ENCODE peak calls at places on chromosomes 5 and 9, in eight cellular contexts. One of them, this sample, is unnamed. For H3K4me1, the result is how much of the 10 kb centered on the place peaks cover.

GRCh38 chr9:115002371-115003120 is 72.2 kb upstream of the TNFSF8 start:
- DNase-seq in thyroid gland: peak
- DNase-seq in CD8-positive, alpha-beta T cell: no peak
- DNase-seq in Panc1: no peak
- DNase-seq in adrenal gland: no peak
- DNase-seq in Peyer's patch: no peak
- DNase-seq in transverse colon: no peak
- DNase-seq in effector memory CD4-positive, alpha-beta T cell: no peak
- DNase-seq in this sample: peak

GRCh38 chr5:154273028-154273617 is 82.6 kb downstream of the GALNT10 start:
- DNase-seq in thyroid gland: peak
- DNase-seq in CD8-positive, alpha-beta T cell: no peak
- DNase-seq in Panc1: no peak
- DNase-seq in adrenal gland: peak
- DNase-seq in Peyer's patch: no peak
- DNase-seq in transverse colon: peak
- DNase-seq in effector memory CD4-positive, alpha-beta T cell: no peak
- DNase-seq in this sample: peak

GRCh38 chr5:145931718-145932117 is 4.7 kb upstream of the SH3RF2 start:
- DNase-seq in thyroid gland: no peak
- DNase-seq in CD8-positive, alpha-beta T cell: no peak
- DNase-seq in Panc1: no peak
- DNase-seq in adrenal gland: no peak
- DNase-seq in Peyer's patch: no peak
- DNase-seq in transverse colon: no peak
- DNase-seq in effector memory CD4-positive, alpha-beta T cell: no peak
- DNase-seq in this sample: no peak

GRCh38 chr9:136024696-136025316 is 63.6 kb upstream of the UBAC1 start:
- DNase-seq in thyroid gland: no peak
- DNase-seq in CD8-positive, alpha-beta T cell: no peak
- DNase-seq in Panc1: no peak
- DNase-seq in adrenal gland: peak
- DNase-seq in Peyer's patch: no peak
- DNase-seq in transverse colon: no peak
- DNase-seq in effector memory CD4-positive, alpha-beta T cell: no peak
- DNase-seq in this sample: no peak

GRCh38 chr5:139593716-139594319 is 32.7 kb downstream of the UBE2D2 start:
- DNase-seq in thyroid gland: no peak
- DNase-seq in CD8-positive, alpha-beta T cell: no peak
- DNase-seq in Panc1: peak
- DNase-seq in adrenal gland: no peak
- DNase-seq in Peyer's patch: no peak
- DNase-seq in transverse colon: no peak
- DNase-seq in effector memory CD4-positive, alpha-beta T cell: no peak
- DNase-seq in this sample: peak

GRCh38 chr9:34991833-34992375 is 2.4 kb downstream of the DNAJB5 start:
- DNase-seq in thyroid gland: no peak
- DNase-seq in CD8-positive, alpha-beta T cell: no peak
- DNase-seq in Panc1: no peak
- DNase-seq in adrenal gland: peak
- DNase-seq in Peyer's patch: no peak
- DNase-seq in transverse colon: no peak
- DNase-seq in effector memory CD4-positive, alpha-beta T cell: no peak
- DNase-seq in this sample: peak

GRCh38 chr5:112434650-112435049 is 15.6 kb upstream of the EPB41L4A start:
- DNase-seq in thyroid gland: no peak
- DNase-seq in CD8-positive, alpha-beta T cell: no peak
- DNase-seq in Panc1: no peak
- DNase-seq in adrenal gland: no peak
- DNase-seq in Peyer's patch: no peak
- DNase-seq in transverse colon: no peak
- DNase-seq in effector memory CD4-positive, alpha-beta T cell: no peak
- DNase-seq in this sample: no peak

GRCh38 chr5:83072946-83073345 is 4.2 kb downstream of the TMEM167A start:
- DNase-seq in thyroid gland: no peak
- DNase-seq in CD8-positive, alpha-beta T cell: no peak
- DNase-seq in Panc1: no peak
- DNase-seq in adrenal gland: peak
- DNase-seq in Peyer's patch: no peak
- DNase-seq in transverse colon: no peak
- DNase-seq in effector memory CD4-positive, alpha-beta T cell: no peak
- DNase-seq in this sample: no peak

GRCh38 chr5:174755103-174755502 is 30.7 kb downstream of the MSX2 start:
- DNase-seq in thyroid gland: no peak
- DNase-seq in CD8-positive, alpha-beta T cell: no peak
- DNase-seq in Panc1: no peak
- DNase-seq in adrenal gland: no peak
- DNase-seq in Peyer's patch: no peak
- DNase-seq in transverse colon: no peak
- DNase-seq in effector memory CD4-positive, alpha-beta T cell: no peak
- DNase-seq in this sample: no peak

GRCh38 chr9:72982161-72982799 is 29.4 kb upstream of the ALDH1A1 start:
- DNase-seq in thyroid gland: no peak
- DNase-seq in CD8-positive, alpha-beta T cell: no peak
- DNase-seq in Panc1: no peak
- DNase-seq in adrenal gland: no peak
- DNase-seq in Peyer's patch: no peak
- DNase-seq in transverse colon: no peak
- DNase-seq in effector memory CD4-positive, alpha-beta T cell: no peak
- DNase-seq in this sample: no peak

GRCh38 chr5:122668552-122668951 is 106.3 kb upstream of the SNX2 start:
- DNase-seq in thyroid gland: no peak
- DNase-seq in CD8-positive, alpha-beta T cell: no peak
- DNase-seq in Panc1: no peak
- DNase-seq in adrenal gland: no peak
- DNase-seq in Peyer's patch: no peak
- DNase-seq in transverse colon: no peak
- DNase-seq in effector memory CD4-positive, alpha-beta T cell: no peak
- DNase-seq in this sample: no peak

GRCh38 chr5:149645725-149646124 is 64.4 kb downstream of the ARHGEF37 start:
- DNase-seq in thyroid gland: no peak
- DNase-seq in CD8-positive, alpha-beta T cell: no peak
- DNase-seq in Panc1: no peak
- DNase-seq in adrenal gland: no peak
- DNase-seq in Peyer's patch: no peak
- DNase-seq in transverse colon: no peak
- DNase-seq in effector memory CD4-positive, alpha-beta T cell: no peak
- DNase-seq in this sample: no peak

GRCh38 chr5:127428748-127429147 is 88.7 kb upstream of the PRRC1 start:
- DNase-seq in thyroid gland: no peak
- DNase-seq in CD8-positive, alpha-beta T cell: no peak
- DNase-seq in Panc1: no peak
- DNase-seq in adrenal gland: no peak
- DNase-seq in Peyer's patch: no peak
- DNase-seq in transverse colon: no peak
- DNase-seq in effector memory CD4-positive, alpha-beta T cell: no peak
- DNase-seq in this sample: no peak

GRCh38 chr5:137699291-137700281 is 36.3 kb downstream of the KLHL3 start:
- DNase-seq in thyroid gland: peak
- DNase-seq in CD8-positive, alpha-beta T cell: no peak
- DNase-seq in Panc1: no peak
- DNase-seq in adrenal gland: no peak
- DNase-seq in Peyer's patch: no peak
- DNase-seq in transverse colon: no peak
- DNase-seq in effector memory CD4-positive, alpha-beta T cell: no peak
- DNase-seq in this sample: peak

GRCh38 chr9:106878943-106879916 is 16.3 kb downstream of the ZNF462 start:
- DNase-seq in thyroid gland: peak
- DNase-seq in CD8-positive, alpha-beta T cell: no peak
- DNase-seq in Panc1: no peak
- DNase-seq in adrenal gland: peak
- DNase-seq in Peyer's patch: no peak
- DNase-seq in transverse colon: peak
- DNase-seq in effector memory CD4-positive, alpha-beta T cell: no peak
- DNase-seq in this sample: peak

GRCh38 chr9:37104183-37104889 is 16.0 kb upstream of the ZCCHC7 start:
- DNase-seq in thyroid gland: no peak
- DNase-seq in CD8-positive, alpha-beta T cell: no peak
- DNase-seq in Panc1: no peak
- DNase-seq in adrenal gland: peak
- DNase-seq in Peyer's patch: no peak
- DNase-seq in transverse colon: no peak
- DNase-seq in effector memory CD4-positive, alpha-beta T cell: no peak
- DNase-seq in this sample: no peak

GRCh38 chr5:57307516-57307915 is 133.7 kb downstream of the GPBP1 start:
- DNase-seq in thyroid gland: no peak
- DNase-seq in CD8-positive, alpha-beta T cell: no peak
- DNase-seq in Panc1: no peak
- DNase-seq in adrenal gland: no peak
- DNase-seq in Peyer's patch: no peak
- DNase-seq in transverse colon: no peak
- DNase-seq in effector memory CD4-positive, alpha-beta T cell: no peak
- DNase-seq in this sample: no peak

GRCh38 chr9:118554987-118555386 is 814.2 kb downstream of the BRINP1 start:
- DNase-seq in thyroid gland: no peak
- DNase-seq in CD8-positive, alpha-beta T cell: no peak
- DNase-seq in Panc1: no peak
- DNase-seq in adrenal gland: no peak
- DNase-seq in Peyer's patch: no peak
- DNase-seq in transverse colon: no peak
- DNase-seq in effector memory CD4-positive, alpha-beta T cell: no peak
- DNase-seq in this sample: no peak

GRCh38 chr5:31078931-31079330 is 114.6 kb upstream of the CDH6 start:
- DNase-seq in thyroid gland: no peak
- DNase-seq in CD8-positive, alpha-beta T cell: no peak
- DNase-seq in Panc1: no peak
- DNase-seq in adrenal gland: no peak
- DNase-seq in Peyer's patch: no peak
- DNase-seq in transverse colon: no peak
- DNase-seq in effector memory CD4-positive, alpha-beta T cell: no peak
- DNase-seq in this sample: no peak

GRCh38 chr9:31677877-31678276 is 706.6 kb upstream of the ACO1 start:
- DNase-seq in thyroid gland: no peak
- DNase-seq in CD8-positive, alpha-beta T cell: no peak
- DNase-seq in Panc1: no peak
- DNase-seq in adrenal gland: no peak
- DNase-seq in Peyer's patch: no peak
- DNase-seq in transverse colon: no peak
- DNase-seq in effector memory CD4-positive, alpha-beta T cell: no peak
- DNase-seq in this sample: no peak
- H3K4me1 ChIP-seq in thyroid gland: under half
- H3K4me1 ChIP-seq in CD8-positive, alpha-beta T cell: under half
- H3K4me1 ChIP-seq in Panc1: under half
- H3K4me1 ChIP-seq in adrenal gland: under half
- H3K4me1 ChIP-seq in Peyer's patch: under half
- H3K4me1 ChIP-seq in transverse colon: under half
- H3K4me1 ChIP-seq in effector memory CD4-positive, alpha-beta T cell: under half
- H3K4me1 ChIP-seq in this sample: under half

GRCh38 chr5:52947851-52948250 is 41.3 kb upstream of the ITGA2 start:
- DNase-seq in thyroid gland: no peak
- DNase-seq in CD8-positive, alpha-beta T cell: no peak
- DNase-seq in Panc1: no peak
- DNase-seq in adrenal gland: no peak
- DNase-seq in Peyer's patch: no peak
- DNase-seq in transverse colon: no peak
- DNase-seq in effector memory CD4-positive, alpha-beta T cell: no peak
- DNase-seq in this sample: no peak

GRCh38 chr5:52950686-52951085 is 38.5 kb upstream of the ITGA2 start:
- DNase-seq in thyroid gland: no peak
- DNase-seq in CD8-positive, alpha-beta T cell: no peak
- DNase-seq in Panc1: no peak
- DNase-seq in adrenal gland: no peak
- DNase-seq in Peyer's patch: no peak
- DNase-seq in transverse colon: no peak
- DNase-seq in effector memory CD4-positive, alpha-beta T cell: no peak
- DNase-seq in this sample: no peak

GRCh38 chr5:52945040-52945439 is 44.1 kb upstream of the ITGA2 start:
- DNase-seq in thyroid gland: no peak
- DNase-seq in CD8-positive, alpha-beta T cell: no peak
- DNase-seq in Panc1: no peak
- DNase-seq in adrenal gland: no peak
- DNase-seq in Peyer's patch: no peak
- DNase-seq in transverse colon: no peak
- DNase-seq in effector memory CD4-positive, alpha-beta T cell: no peak
- DNase-seq in this sample: no peak

GRCh38 chr5:52947208-52947607 is 41.9 kb upstream of the ITGA2 start:
- DNase-seq in thyroid gland: no peak
- DNase-seq in CD8-positive, alpha-beta T cell: no peak
- DNase-seq in Panc1: no peak
- DNase-seq in adrenal gland: no peak
- DNase-seq in Peyer's patch: no peak
- DNase-seq in transverse colon: no peak
- DNase-seq in effector memory CD4-positive, alpha-beta T cell: no peak
- DNase-seq in this sample: no peak

GRCh38 chr5:52948418-52949076 is 40.6 kb upstream of the ITGA2 start:
- DNase-seq in thyroid gland: peak
- DNase-seq in CD8-positive, alpha-beta T cell: peak
- DNase-seq in Panc1: peak
- DNase-seq in adrenal gland: peak
- DNase-seq in Peyer's patch: peak
- DNase-seq in transverse colon: peak
- DNase-seq in effector memory CD4-positive, alpha-beta T cell: peak
- DNase-seq in this sample: peak
- H3K27ac ChIP-seq in thyroid gland: no peak
- H3K27ac ChIP-seq in CD8-positive, alpha-beta T cell: no peak
- H3K27ac ChIP-seq in Panc1: peak
- H3K27ac ChIP-seq in adrenal gland: no peak
- H3K27ac ChIP-seq in Peyer's patch: no peak
- H3K27ac ChIP-seq in transverse colon: peak
- H3K27ac ChIP-seq in effector memory CD4-positive, alpha-beta T cell: no peak
- H3K27ac ChIP-seq in this sample: no peak

GRCh38 chr9:87087197-87087596 is 139.9 kb upstream of the GAS1 start:
- DNase-seq in thyroid gland: no peak
- DNase-seq in CD8-positive, alpha-beta T cell: no peak
- DNase-seq in Panc1: no peak
- DNase-seq in adrenal gland: no peak
- DNase-seq in Peyer's patch: no peak
- DNase-seq in transverse colon: no peak
- DNase-seq in effector memory CD4-positive, alpha-beta T cell: no peak
- DNase-seq in this sample: no peak
- H3K4me1 ChIP-seq in thyroid gland: under half
- H3K4me1 ChIP-seq in CD8-positive, alpha-beta T cell: under half
- H3K4me1 ChIP-seq in Panc1: under half
- H3K4me1 ChIP-seq in adrenal gland: under half
- H3K4me1 ChIP-seq in Peyer's patch: under half
- H3K4me1 ChIP-seq in transverse colon: under half
- H3K4me1 ChIP-seq in effector memory CD4-positive, alpha-beta T cell: under half
- H3K4me1 ChIP-seq in this sample: under half

DNA sequence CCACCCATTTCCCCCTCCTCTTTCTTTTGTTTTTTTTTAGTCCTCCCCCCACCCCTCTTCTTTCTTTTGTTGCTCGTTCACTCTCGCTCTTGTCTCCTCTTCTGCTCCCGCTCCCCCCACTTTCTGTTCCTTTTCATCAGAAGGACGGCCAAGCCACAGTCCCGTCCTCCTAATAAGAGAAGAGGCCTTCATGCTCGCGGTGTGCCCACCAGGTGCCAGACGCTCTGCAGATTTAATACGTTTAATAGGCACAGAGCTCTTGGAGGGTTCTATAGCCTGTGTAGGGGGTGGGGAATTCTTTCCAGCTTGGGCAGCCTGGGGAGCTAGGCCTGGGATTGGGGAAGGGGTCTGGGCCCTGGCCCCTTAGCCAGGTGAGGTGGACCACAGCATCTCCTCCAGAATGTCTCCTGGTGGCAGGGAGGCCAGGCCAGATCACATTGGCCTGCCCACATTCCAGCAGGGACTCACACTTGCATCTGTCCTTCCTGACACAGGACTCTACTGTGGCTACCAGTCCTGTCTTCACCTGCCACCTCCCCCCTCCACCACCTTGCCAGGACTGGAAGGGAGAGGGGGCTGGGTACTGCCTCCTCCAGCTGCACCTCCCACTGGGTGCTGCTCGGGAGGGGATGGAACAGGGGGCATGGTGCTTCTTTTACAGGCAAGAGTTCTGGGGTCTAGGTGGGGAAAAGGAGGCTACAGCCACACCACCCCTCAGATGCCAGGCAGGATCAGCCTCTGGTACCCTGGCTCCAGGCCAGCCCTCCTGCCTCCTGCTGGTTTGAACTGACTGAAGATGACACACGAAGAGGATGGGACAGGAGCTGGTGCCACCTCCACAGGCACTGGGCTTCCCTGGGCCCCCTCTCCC is 6.1 kb upstream of the BARX1 start:
- DNase-seq in thyroid gland: no peak
- DNase-seq in CD8-positive, alpha-beta T cell: no peak
- DNase-seq in Panc1: no peak
- DNase-seq in adrenal gland: no peak
- DNase-seq in Peyer's patch: no peak
- DNase-seq in transverse colon: no peak
- DNase-seq in effector memory CD4-positive, alpha-beta T cell: no peak
- DNase-seq in this sample: no peak
- H3K27ac ChIP-seq in thyroid gland: no peak
- H3K27ac ChIP-seq in CD8-positive, alpha-beta T cell: no peak
- H3K27ac ChIP-seq in Panc1: no peak
- H3K27ac ChIP-seq in adrenal gland: no peak
- H3K27ac ChIP-seq in Peyer's patch: no peak
- H3K27ac ChIP-seq in transverse colon: no peak
- H3K27ac ChIP-seq in effector memory CD4-positive, alpha-beta T cell: no peak
- H3K27ac ChIP-seq in this sample: no peak

This sample was measured in cardiac muscle cell.